ENCODE peak calls at places on chromosomes 7 and 10, in four cellular contexts. One of them, this sample, is unnamed.

GRCh38 chr10:7593905-7594304 is 72.9 kb downstream of the ITIH5 start:
- DNase-seq in tibial nerve: no peak
- DNase-seq in IMR-90: no peak
- DNase-seq in body of pancreas: no peak
- DNase-seq in this sample: no peak

GRCh38 chr10:101687088-101687487 is 7.9 kb downstream of the FBXW4 start:
- DNase-seq in tibial nerve: no peak
- DNase-seq in IMR-90: no peak
- DNase-seq in body of pancreas: no peak
- DNase-seq in this sample: no peak

GRCh38 chr10:35195361-35196306 is 69.0 kb downstream of the CREM start:
- DNase-seq in tibial nerve: no peak
- DNase-seq in IMR-90: peak; percentile 99
- DNase-seq in body of pancreas: peak; percentile 70
- DNase-seq in this sample: peak; percentile 83

GRCh38 chr7:31948041-31948440 is 122.2 kb downstream of the PDE1C start:
- DNase-seq in tibial nerve: no peak
- DNase-seq in IMR-90: peak; percentile 91
- DNase-seq in body of pancreas: no peak
- DNase-seq in this sample: no peak

GRCh38 chr7:94781236-94781635 is 125.3 kb upstream of the SGCE start:
- DNase-seq in tibial nerve: no peak
- DNase-seq in IMR-90: no peak
- DNase-seq in body of pancreas: no peak
- DNase-seq in this sample: no peak

GRCh38 chr7:76037310-76037709 is 10.5 kb downstream of the STYXL1 start:
- DNase-seq in tibial nerve: no peak
- DNase-seq in IMR-90: peak; percentile 92
- DNase-seq in body of pancreas: no peak
- DNase-seq in this sample: no peak

GRCh38 chr7:52944916-52945315 is 90.5 kb upstream of the POM121L12 start:
- DNase-seq in tibial nerve: no peak
- DNase-seq in IMR-90: no peak
- DNase-seq in body of pancreas: no peak
- DNase-seq in this sample: no peak

GRCh38 chr10:132850896-132851295 is 64.9 kb upstream of the NKX6-2 start:
- DNase-seq in tibial nerve: peak; percentile 9
- DNase-seq in IMR-90: no peak
- DNase-seq in body of pancreas: no peak
- DNase-seq in this sample: peak; percentile 72

DNA sequence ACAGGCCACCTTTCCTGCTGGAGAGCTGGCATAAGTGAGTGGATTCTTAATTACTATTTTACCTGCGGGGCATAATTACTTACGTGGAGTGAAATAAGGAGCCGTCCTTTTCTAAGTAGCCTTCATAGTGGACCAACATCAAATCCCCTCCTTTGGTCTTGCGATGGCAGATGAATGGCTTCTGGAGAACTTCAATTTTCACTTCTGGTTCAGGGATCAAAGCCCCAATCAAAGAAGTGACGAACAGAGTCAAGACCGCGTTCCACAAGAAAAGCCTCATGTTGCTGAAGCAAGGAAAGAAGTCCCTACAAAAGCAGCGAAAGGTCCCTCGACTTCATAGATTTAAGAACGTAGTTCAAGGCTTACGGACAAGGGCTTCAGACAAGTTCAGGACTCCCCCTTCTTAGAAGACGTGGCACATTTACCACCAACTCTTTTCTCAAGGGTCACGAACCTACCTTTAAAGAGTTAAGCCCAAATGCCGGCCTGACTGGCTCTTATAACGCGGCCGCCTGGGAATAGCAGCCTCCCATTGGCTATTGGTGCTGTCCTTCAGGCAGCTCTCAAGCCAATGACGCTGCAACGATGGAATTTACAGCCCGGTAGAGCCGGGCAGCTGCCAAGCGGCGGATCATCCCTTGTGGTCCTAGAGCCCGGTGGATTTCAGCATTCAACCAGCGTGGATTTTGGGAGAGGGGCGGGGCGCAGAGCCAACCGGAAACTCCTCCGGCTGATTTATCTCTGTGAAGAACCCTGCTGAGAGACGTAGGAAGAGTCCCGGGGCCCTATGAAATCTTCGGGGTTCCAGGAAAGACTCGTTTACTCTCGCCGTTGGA is at the start of gene FKBP14:
- DNase-seq in tibial nerve: peak; percentile 95
- DNase-seq in IMR-90: peak; percentile 100
- DNase-seq in body of pancreas: peak; percentile 97
- DNase-seq in this sample: peak; percentile 90
- TF ChIP-seq POLR2A in tibial nerve: peak; percentile 52
- TF ChIP-seq POLR2A in IMR-90: peak; percentile 78
- TF ChIP-seq POLR2A in body of pancreas: peak; percentile 56
- TF ChIP-seq POLR2A in this sample: peak; percentile 46

GRCh38 chr7:4742051-4742573 is 33.3 kb upstream of the AP5Z1 start:
- DNase-seq in tibial nerve: no peak
- DNase-seq in IMR-90: no peak
- DNase-seq in body of pancreas: no peak
- DNase-seq in this sample: no peak

GRCh38 chr7:4740796-4741195 is 34.6 kb upstream of the AP5Z1 start:
- DNase-seq in tibial nerve: no peak
- DNase-seq in IMR-90: no peak
- DNase-seq in body of pancreas: no peak
- DNase-seq in this sample: no peak

GRCh38 chr7:4739528-4739992 is 35.9 kb upstream of the AP5Z1 start:
- DNase-seq in tibial nerve: no peak
- DNase-seq in IMR-90: peak; percentile 38
- DNase-seq in body of pancreas: peak; percentile 42
- DNase-seq in this sample: peak; percentile 46

GRCh38 chr7:4737300-4737699 is 38.1 kb upstream of the AP5Z1 start:
- DNase-seq in tibial nerve: no peak
- DNase-seq in IMR-90: no peak
- DNase-seq in body of pancreas: no peak
- DNase-seq in this sample: no peak

GRCh38 chr7:4738711-4739527 is 36.5 kb upstream of the AP5Z1 start:
- DNase-seq in tibial nerve: no peak
- DNase-seq in IMR-90: peak; percentile 95
- DNase-seq in body of pancreas: peak; percentile 42
- DNase-seq in this sample: no peak
- TF ChIP-seq POLR2A in tibial nerve: no peak
- TF ChIP-seq POLR2A in IMR-90: peak; percentile 77
- TF ChIP-seq POLR2A in body of pancreas: no peak
- TF ChIP-seq POLR2A in this sample: no peak

DNA sequence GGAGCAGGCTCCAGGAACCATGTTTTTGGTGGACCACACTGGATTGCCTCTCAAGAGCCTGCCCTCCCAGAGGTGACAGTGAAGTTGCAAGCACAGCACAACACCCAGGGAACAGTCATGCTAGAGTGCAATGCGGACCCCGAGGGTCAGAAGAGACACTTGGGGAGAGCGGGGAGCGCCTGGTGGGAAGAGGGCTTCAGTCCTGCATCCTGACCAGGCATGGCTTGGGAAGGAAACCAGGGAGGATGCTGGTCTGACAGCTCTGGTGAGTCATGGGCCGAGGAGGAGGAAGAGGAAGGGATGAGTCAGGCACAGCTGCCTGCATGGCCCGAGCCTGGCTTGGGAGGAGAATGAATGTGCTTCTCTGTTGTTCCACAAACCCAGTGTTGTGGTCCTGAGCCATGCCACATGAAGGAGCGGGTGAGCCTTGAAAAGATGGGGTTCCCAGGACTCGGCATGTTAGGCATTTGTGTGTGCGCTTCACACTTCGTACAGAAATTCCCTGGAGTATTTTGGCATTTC is 29.5 kb upstream of the ANKRD2 start:
- DNase-seq in tibial nerve: peak; percentile 65
- DNase-seq in IMR-90: peak; percentile 98
- DNase-seq in body of pancreas: peak; percentile 33
- DNase-seq in this sample: peak; percentile 88
- TF ChIP-seq POLR2A in tibial nerve: no peak
- TF ChIP-seq POLR2A in IMR-90: peak; percentile 15
- TF ChIP-seq POLR2A in body of pancreas: no peak
- TF ChIP-seq POLR2A in this sample: no peak

GRCh38 chr7:129781128-129781855 is 169.8 kb downstream of the NRF1 start:
- DNase-seq in tibial nerve: no peak
- DNase-seq in IMR-90: no peak
- DNase-seq in body of pancreas: no peak
- DNase-seq in this sample: no peak

GRCh38 chr7:129780257-129781127 is 169.0 kb downstream of the NRF1 start:
- DNase-seq in tibial nerve: no peak
- DNase-seq in IMR-90: no peak
- DNase-seq in body of pancreas: peak; percentile 94
- DNase-seq in this sample: peak; percentile 90

GRCh38 chr7:129777993-129778769 is 166.7 kb downstream of the NRF1 start:
- DNase-seq in tibial nerve: no peak
- DNase-seq in IMR-90: no peak
- DNase-seq in body of pancreas: no peak
- DNase-seq in this sample: no peak

GRCh38 chr7:129778770-129779601 is 167.5 kb downstream of the NRF1 start:
- DNase-seq in tibial nerve: no peak
- DNase-seq in IMR-90: no peak
- DNase-seq in body of pancreas: peak; percentile 34
- DNase-seq in this sample: no peak

GRCh38 chr7:129779602-129780256 is 168.2 kb downstream of the NRF1 start:
- DNase-seq in tibial nerve: no peak
- DNase-seq in IMR-90: no peak
- DNase-seq in body of pancreas: peak; percentile 82
- DNase-seq in this sample: peak; percentile 93
- TF ChIP-seq POLR2A in tibial nerve: no peak
- TF ChIP-seq POLR2A in IMR-90: no peak
- TF ChIP-seq POLR2A in body of pancreas: peak; percentile 78
- TF ChIP-seq POLR2A in this sample: peak; percentile 50

GRCh38 chr7:134376693-134377092 is 60.0 kb upstream of the SLC35B4 start:
- DNase-seq in tibial nerve: no peak
- DNase-seq in IMR-90: no peak
- DNase-seq in body of pancreas: no peak
- DNase-seq in this sample: no peak

GRCh38 chr7:134375206-134375605 is 58.5 kb upstream of the SLC35B4 start:
- DNase-seq in tibial nerve: no peak
- DNase-seq in IMR-90: no peak
- DNase-seq in body of pancreas: no peak
- DNase-seq in this sample: no peak

GRCh38 chr7:134374791-134375190 is 58.1 kb upstream of the SLC35B4 start:
- DNase-seq in tibial nerve: no peak
- DNase-seq in IMR-90: no peak
- DNase-seq in body of pancreas: no peak
- DNase-seq in this sample: no peak

GRCh38 chr7:134372858-134373257 is 56.1 kb upstream of the SLC35B4 start:
- DNase-seq in tibial nerve: no peak
- DNase-seq in IMR-90: no peak
- DNase-seq in body of pancreas: no peak
- DNase-seq in this sample: no peak

DNA sequence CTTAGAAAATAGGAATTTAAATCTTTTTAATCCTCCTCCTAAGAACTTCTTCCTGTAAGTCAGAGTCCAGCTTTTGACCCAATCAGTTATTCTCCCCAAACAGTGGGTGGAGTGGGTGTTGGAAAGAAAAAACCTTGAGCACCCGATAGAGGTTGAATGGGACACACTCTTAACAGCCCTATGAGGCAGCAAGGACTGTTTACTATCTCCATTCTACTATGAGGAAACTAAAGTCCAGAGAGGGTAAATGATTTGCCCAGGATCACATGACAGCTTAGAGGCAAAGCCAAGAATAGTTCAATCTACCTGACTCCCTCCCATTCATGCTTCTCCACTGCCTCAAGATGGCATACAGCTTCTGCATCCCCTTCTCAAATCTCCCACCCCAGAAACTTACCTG is 57.6 kb upstream of the SLC35B4 start:
- DNase-seq in tibial nerve: no peak
- DNase-seq in IMR-90: no peak
- DNase-seq in body of pancreas: no peak
- DNase-seq in this sample: no peak
- TF ChIP-seq POLR2A in tibial nerve: no peak
- TF ChIP-seq POLR2A in IMR-90: no peak
- TF ChIP-seq POLR2A in body of pancreas: no peak
- TF ChIP-seq POLR2A in this sample: no peak

GRCh38 chr7:102429141-102429904 is 4.1 kb upstream of the ORAI2 start:
- DNase-seq in tibial nerve: no peak
- DNase-seq in IMR-90: no peak
- DNase-seq in body of pancreas: no peak
- DNase-seq in this sample: no peak

GRCh38 chr7:102433319-102434038 is at the start of gene ORAI2:
- DNase-seq in tibial nerve: peak; percentile 50
- DNase-seq in IMR-90: peak; percentile 59
- DNase-seq in body of pancreas: peak; percentile 77
- DNase-seq in this sample: peak; percentile 91

GRCh38 chr7:102432476-102433318 is 678 bp upstream of the ORAI2 start:
- DNase-seq in tibial nerve: no peak
- DNase-seq in IMR-90: no peak
- DNase-seq in body of pancreas: no peak
- DNase-seq in this sample: no peak

GRCh38 chr7:102434039-102434481 is 685 bp downstream of the ORAI2 start:
- DNase-seq in tibial nerve: no peak
- DNase-seq in IMR-90: peak; percentile 44
- DNase-seq in body of pancreas: no peak
- DNase-seq in this sample: peak; percentile 36

GRCh38 chr7:102431617-102432298 is 1.6 kb upstream of the ORAI2 start:
- DNase-seq in tibial nerve: no peak
- DNase-seq in IMR-90: no peak
- DNase-seq in body of pancreas: no peak
- DNase-seq in this sample: peak; percentile 46
- TF ChIP-seq POLR2A in tibial nerve: no peak
- TF ChIP-seq POLR2A in IMR-90: no peak
- TF ChIP-seq POLR2A in body of pancreas: no peak
- TF ChIP-seq POLR2A in this sample: no peak

GRCh38 chr10:30359373-30360206 is 10.5 kb upstream of the MTPAP start:
- DNase-seq in tibial nerve: no peak
- DNase-seq in IMR-90: peak; percentile 43
- DNase-seq in body of pancreas: peak; percentile 80
- DNase-seq in this sample: peak; percentile 60
- TF ChIP-seq POLR2A in tibial nerve: no peak
- TF ChIP-seq POLR2A in IMR-90: no peak
- TF ChIP-seq POLR2A in body of pancreas: no peak
- TF ChIP-seq POLR2A in this sample: no peak

GRCh38 chr10:14916600-14916999 is 37.3 kb downstream of the DCLRE1C start:
- DNase-seq in tibial nerve: no peak
- DNase-seq in IMR-90: no peak
- DNase-seq in body of pancreas: no peak
- DNase-seq in this sample: no peak

GRCh38 chr10:14906765-14907164 is 28.1 kb downstream of the SUV39H2 start:
- DNase-seq in tibial nerve: no peak
- DNase-seq in IMR-90: no peak
- DNase-seq in body of pancreas: no peak
- DNase-seq in this sample: no peak

GRCh38 chr10:14905890-14906289 is 27.2 kb downstream of the SUV39H2 start:
- DNase-seq in tibial nerve: no peak
- DNase-seq in IMR-90: no peak
- DNase-seq in body of pancreas: no peak
- DNase-seq in this sample: no peak

GRCh38 chr10:14909101-14909500 is 30.4 kb downstream of the SUV39H2 start:
- DNase-seq in tibial nerve: no peak
- DNase-seq in IMR-90: no peak
- DNase-seq in body of pancreas: no peak
- DNase-seq in this sample: no peak

GRCh38 chr10:14910953-14911352 is 32.3 kb downstream of the SUV39H2 start:
- DNase-seq in tibial nerve: no peak
- DNase-seq in IMR-90: no peak
- DNase-seq in body of pancreas: no peak
- DNase-seq in this sample: no peak
- TF ChIP-seq POLR2A in tibial nerve: no peak
- TF ChIP-seq POLR2A in IMR-90: no peak
- TF ChIP-seq POLR2A in body of pancreas: no peak
- TF ChIP-seq POLR2A in this sample: no peak

GRCh38 chr10:93577565-93577964 is 11.1 kb downstream of the FFAR4 start:
- DNase-seq in tibial nerve: no peak
- DNase-seq in IMR-90: no peak
- DNase-seq in body of pancreas: no peak
- DNase-seq in this sample: no peak
- TF ChIP-seq POLR2A in tibial nerve: no peak
- TF ChIP-seq POLR2A in IMR-90: no peak
- TF ChIP-seq POLR2A in body of pancreas: no peak
- TF ChIP-seq POLR2A in this sample: no peak

This sample was measured in upper lobe of left lung.